ENCODE peak calls at places on chromosomes 13 and 19, in eight cellular contexts. One of them, this sample, is unnamed.

GRCh38 chr13:106390360-106390759 is 145.1 kb downstream of the EFNB2 start:
- DNase-seq in OCI-LY7: no peak
- DNase-seq in BJ: no peak
- DNase-seq in left ventricle myocardium inferior: no peak
- DNase-seq in tibial nerve: no peak
- DNase-seq in lower leg skin: no peak
- DNase-seq in fibroblast of lung: no peak
- DNase-seq in A549: no peak
- DNase-seq in this sample: no peak

GRCh38 chr13:97001641-97002040 is 7.4 kb upstream of the OXGR1 start:
- DNase-seq in OCI-LY7: peak
- DNase-seq in BJ: no peak
- DNase-seq in left ventricle myocardium inferior: no peak
- DNase-seq in tibial nerve: no peak
- DNase-seq in lower leg skin: no peak
- DNase-seq in fibroblast of lung: no peak
- DNase-seq in A549: no peak
- DNase-seq in this sample: no peak

GRCh38 chr19:12983561-12984142 is 11.6 kb upstream of the NFIX start:
- DNase-seq in OCI-LY7: peak
- DNase-seq in BJ: no peak
- DNase-seq in left ventricle myocardium inferior: peak
- DNase-seq in tibial nerve: peak
- DNase-seq in lower leg skin: no peak
- DNase-seq in fibroblast of lung: peak
- DNase-seq in A549: peak
- DNase-seq in this sample: peak

GRCh38 chr19:27962260-27962659 is 1250.7 kb downstream of the UQCRFS1 start:
- DNase-seq in OCI-LY7: no peak
- DNase-seq in BJ: no peak
- DNase-seq in left ventricle myocardium inferior: no peak
- DNase-seq in tibial nerve: no peak
- DNase-seq in lower leg skin: no peak
- DNase-seq in fibroblast of lung: no peak
- DNase-seq in A549: no peak
- DNase-seq in this sample: no peak

GRCh38 chr19:23440791-23441190 is 45.5 kb upstream of the ZNF91 start:
- DNase-seq in OCI-LY7: peak
- DNase-seq in BJ: no peak
- DNase-seq in left ventricle myocardium inferior: no peak
- DNase-seq in tibial nerve: no peak
- DNase-seq in lower leg skin: no peak
- DNase-seq in fibroblast of lung: no peak
- DNase-seq in A549: peak
- DNase-seq in this sample: no peak

GRCh38 chr19:7871530-7872305 is 2.5 kb downstream of the PRR36 start:
- DNase-seq in OCI-LY7: peak
- DNase-seq in BJ: peak
- DNase-seq in left ventricle myocardium inferior: peak
- DNase-seq in tibial nerve: peak
- DNase-seq in lower leg skin: peak
- DNase-seq in fibroblast of lung: peak
- DNase-seq in A549: peak
- DNase-seq in this sample: peak

GRCh38 chr13:73059460-73060250 is 850 bp downstream of the KLF5 start:
- DNase-seq in OCI-LY7: peak
- DNase-seq in BJ: no peak
- DNase-seq in left ventricle myocardium inferior: peak
- DNase-seq in tibial nerve: no peak
- DNase-seq in lower leg skin: no peak
- DNase-seq in fibroblast of lung: no peak
- DNase-seq in A549: no peak
- DNase-seq in this sample: no peak

GRCh38 chr13:27321619-27322385 is 51.2 kb downstream of the RASL11A start:
- DNase-seq in OCI-LY7: no peak
- DNase-seq in BJ: no peak
- DNase-seq in left ventricle myocardium inferior: no peak
- DNase-seq in tibial nerve: no peak
- DNase-seq in lower leg skin: no peak
- DNase-seq in fibroblast of lung: no peak
- DNase-seq in A549: no peak
- DNase-seq in this sample: no peak

GRCh38 chr13:47843005-47843404 is 158.1 kb downstream of the SUCLA2 start:
- DNase-seq in OCI-LY7: no peak
- DNase-seq in BJ: no peak
- DNase-seq in left ventricle myocardium inferior: no peak
- DNase-seq in tibial nerve: no peak
- DNase-seq in lower leg skin: no peak
- DNase-seq in fibroblast of lung: no peak
- DNase-seq in A549: no peak
- DNase-seq in this sample: no peak

GRCh38 chr19:28633223-28634030 is 579.5 kb downstream of the UQCRFS1 start:
- DNase-seq in OCI-LY7: peak
- DNase-seq in BJ: peak
- DNase-seq in left ventricle myocardium inferior: no peak
- DNase-seq in tibial nerve: no peak
- DNase-seq in lower leg skin: no peak
- DNase-seq in fibroblast of lung: peak
- DNase-seq in A549: no peak
- DNase-seq in this sample: peak

GRCh38 chr13:90447735-90448103 is 899.8 kb upstream of the MIR17HG start:
- DNase-seq in OCI-LY7: no peak
- DNase-seq in BJ: peak
- DNase-seq in left ventricle myocardium inferior: no peak
- DNase-seq in tibial nerve: no peak
- DNase-seq in lower leg skin: no peak
- DNase-seq in fibroblast of lung: peak
- DNase-seq in A549: no peak
- DNase-seq in this sample: no peak

GRCh38 chr13:40275155-40275554 is 391.3 kb downstream of the FOXO1 start:
- DNase-seq in OCI-LY7: no peak
- DNase-seq in BJ: no peak
- DNase-seq in left ventricle myocardium inferior: no peak
- DNase-seq in tibial nerve: no peak
- DNase-seq in lower leg skin: no peak
- DNase-seq in fibroblast of lung: no peak
- DNase-seq in A549: no peak
- DNase-seq in this sample: no peak

GRCh38 chr19:5738423-5738822 is 18.0 kb downstream of the CATSPERD start:
- DNase-seq in OCI-LY7: no peak
- DNase-seq in BJ: no peak
- DNase-seq in left ventricle myocardium inferior: no peak
- DNase-seq in tibial nerve: no peak
- DNase-seq in lower leg skin: no peak
- DNase-seq in fibroblast of lung: peak
- DNase-seq in A549: no peak
- DNase-seq in this sample: no peak

GRCh38 chr19:41328157-41328817 is 18.3 kb downstream of the CCDC97 start:
- DNase-seq in OCI-LY7: no peak
- DNase-seq in BJ: no peak
- DNase-seq in left ventricle myocardium inferior: no peak
- DNase-seq in tibial nerve: no peak
- DNase-seq in lower leg skin: no peak
- DNase-seq in fibroblast of lung: peak
- DNase-seq in A549: no peak
- DNase-seq in this sample: no peak

GRCh38 chr13:93230466-93230865 is 3.9 kb downstream of the GPC6 start:
- DNase-seq in OCI-LY7: no peak
- DNase-seq in BJ: no peak
- DNase-seq in left ventricle myocardium inferior: no peak
- DNase-seq in tibial nerve: no peak
- DNase-seq in lower leg skin: no peak
- DNase-seq in fibroblast of lung: peak
- DNase-seq in A549: no peak
- DNase-seq in this sample: no peak

GRCh38 chr13:94362411-94362909 is 117.0 kb downstream of the DCT start:
- DNase-seq in OCI-LY7: peak
- DNase-seq in BJ: peak
- DNase-seq in left ventricle myocardium inferior: no peak
- DNase-seq in tibial nerve: peak
- DNase-seq in lower leg skin: peak
- DNase-seq in fibroblast of lung: peak
- DNase-seq in A549: peak
- DNase-seq in this sample: peak

GRCh38 chr13:25171517-25172302 is at the start of gene AMER2:
- DNase-seq in OCI-LY7: no peak
- DNase-seq in BJ: no peak
- DNase-seq in left ventricle myocardium inferior: peak
- DNase-seq in tibial nerve: peak
- DNase-seq in lower leg skin: no peak
- DNase-seq in fibroblast of lung: peak
- DNase-seq in A549: no peak
- DNase-seq in this sample: peak

GRCh38 chr13:53112522-53112921 is 83.9 kb downstream of the OLFM4 start:
- DNase-seq in OCI-LY7: peak
- DNase-seq in BJ: no peak
- DNase-seq in left ventricle myocardium inferior: no peak
- DNase-seq in tibial nerve: no peak
- DNase-seq in lower leg skin: no peak
- DNase-seq in fibroblast of lung: no peak
- DNase-seq in A549: no peak
- DNase-seq in this sample: no peak

GRCh38 chr19:850221-850978 is 1.7 kb upstream of the ELANE start:
- DNase-seq in OCI-LY7: no peak
- DNase-seq in BJ: peak
- DNase-seq in left ventricle myocardium inferior: peak
- DNase-seq in tibial nerve: peak
- DNase-seq in lower leg skin: peak
- DNase-seq in fibroblast of lung: peak
- DNase-seq in A549: peak
- DNase-seq in this sample: no peak

DNA sequence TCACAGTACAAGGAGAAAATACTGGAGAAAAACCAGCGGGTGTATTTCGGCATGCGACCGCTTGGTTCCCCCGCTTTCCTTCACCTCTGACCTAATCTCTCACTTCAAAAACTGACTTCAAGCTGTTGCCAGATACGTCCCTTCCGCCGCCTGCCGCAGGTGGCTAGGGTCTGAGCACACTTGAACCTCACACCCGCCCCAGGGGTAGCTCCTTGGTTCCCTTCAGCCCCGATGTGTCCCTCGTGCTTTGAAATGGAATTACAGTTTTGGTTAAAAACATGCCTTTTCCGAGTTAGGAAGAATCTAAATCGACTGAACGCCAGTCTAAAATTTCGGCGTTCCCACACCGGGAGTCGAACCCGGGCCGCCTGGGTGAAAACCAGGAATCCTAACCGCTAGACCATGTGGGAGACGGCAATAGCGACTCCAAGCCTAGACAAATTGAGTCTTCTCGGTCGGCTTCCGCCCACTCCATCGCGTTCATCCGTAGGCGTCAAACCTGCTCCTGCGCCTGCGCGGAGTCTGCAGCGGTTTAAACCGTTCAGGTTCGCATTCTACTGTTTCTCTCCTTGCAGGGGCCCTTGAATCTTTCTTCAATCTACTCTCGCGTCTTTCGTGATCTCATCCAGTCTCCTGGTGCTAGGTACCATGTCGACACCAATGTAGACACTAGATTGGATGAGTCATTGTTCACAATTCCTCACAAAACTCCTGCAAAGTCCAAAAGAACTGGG is 71.5 kb downstream of the NUFIP1 start:
- DNase-seq in OCI-LY7: peak
- DNase-seq in BJ: peak
- DNase-seq in left ventricle myocardium inferior: peak
- DNase-seq in tibial nerve: peak
- DNase-seq in lower leg skin: peak
- DNase-seq in fibroblast of lung: peak
- DNase-seq in A549: peak
- DNase-seq in this sample: peak
- H3K4me3 ChIP-seq in OCI-LY7: peak
- H3K4me3 ChIP-seq in BJ: peak
- H3K4me3 ChIP-seq in left ventricle myocardium inferior: peak
- H3K4me3 ChIP-seq in tibial nerve: peak
- H3K4me3 ChIP-seq in lower leg skin: peak
- H3K4me3 ChIP-seq in fibroblast of lung: peak
- H3K4me3 ChIP-seq in A549: peak
- H3K4me3 ChIP-seq in this sample: peak

GRCh38 chr19:56108447-56109195 is 12.5 kb downstream of the ZNF787 start:
- DNase-seq in OCI-LY7: no peak
- DNase-seq in BJ: no peak
- DNase-seq in left ventricle myocardium inferior: peak
- DNase-seq in tibial nerve: no peak
- DNase-seq in lower leg skin: no peak
- DNase-seq in fibroblast of lung: peak
- DNase-seq in A549: no peak
- DNase-seq in this sample: no peak
- H3K4me3 ChIP-seq in OCI-LY7: no peak
- H3K4me3 ChIP-seq in BJ: no peak
- H3K4me3 ChIP-seq in left ventricle myocardium inferior: peak
- H3K4me3 ChIP-seq in tibial nerve: peak
- H3K4me3 ChIP-seq in lower leg skin: no peak
- H3K4me3 ChIP-seq in fibroblast of lung: no peak
- H3K4me3 ChIP-seq in A549: no peak
- H3K4me3 ChIP-seq in this sample: no peak

DNA sequence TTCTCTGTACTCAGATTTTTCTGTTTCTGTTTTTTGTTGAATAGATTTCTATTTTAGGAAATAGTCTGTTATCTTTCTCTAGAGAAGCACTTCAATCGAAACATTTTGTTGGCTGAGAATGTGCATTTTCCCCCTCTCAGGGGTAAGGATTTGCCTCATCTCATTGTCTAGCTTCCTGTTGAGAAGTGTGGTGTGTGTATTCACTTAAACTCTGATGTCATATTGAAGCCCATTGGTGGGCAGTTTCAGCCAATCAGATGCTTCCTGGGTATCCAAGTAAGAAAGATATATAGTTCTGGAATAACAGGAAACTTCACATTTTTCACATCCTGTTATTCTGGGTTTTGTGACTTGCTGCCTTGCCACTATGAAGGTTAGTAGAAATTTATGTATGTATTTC is 87.6 kb downstream of the ARHGEF7 start:
- DNase-seq in OCI-LY7: peak
- DNase-seq in BJ: no peak
- DNase-seq in left ventricle myocardium inferior: no peak
- DNase-seq in tibial nerve: no peak
- DNase-seq in lower leg skin: no peak
- DNase-seq in fibroblast of lung: peak
- DNase-seq in A549: peak
- DNase-seq in this sample: peak
- H3K4me3 ChIP-seq in OCI-LY7: peak
- H3K4me3 ChIP-seq in BJ: no peak
- H3K4me3 ChIP-seq in left ventricle myocardium inferior: peak
- H3K4me3 ChIP-seq in tibial nerve: no peak
- H3K4me3 ChIP-seq in lower leg skin: no peak
- H3K4me3 ChIP-seq in fibroblast of lung: peak
- H3K4me3 ChIP-seq in A549: no peak
- H3K4me3 ChIP-seq in this sample: no peak

DNA sequence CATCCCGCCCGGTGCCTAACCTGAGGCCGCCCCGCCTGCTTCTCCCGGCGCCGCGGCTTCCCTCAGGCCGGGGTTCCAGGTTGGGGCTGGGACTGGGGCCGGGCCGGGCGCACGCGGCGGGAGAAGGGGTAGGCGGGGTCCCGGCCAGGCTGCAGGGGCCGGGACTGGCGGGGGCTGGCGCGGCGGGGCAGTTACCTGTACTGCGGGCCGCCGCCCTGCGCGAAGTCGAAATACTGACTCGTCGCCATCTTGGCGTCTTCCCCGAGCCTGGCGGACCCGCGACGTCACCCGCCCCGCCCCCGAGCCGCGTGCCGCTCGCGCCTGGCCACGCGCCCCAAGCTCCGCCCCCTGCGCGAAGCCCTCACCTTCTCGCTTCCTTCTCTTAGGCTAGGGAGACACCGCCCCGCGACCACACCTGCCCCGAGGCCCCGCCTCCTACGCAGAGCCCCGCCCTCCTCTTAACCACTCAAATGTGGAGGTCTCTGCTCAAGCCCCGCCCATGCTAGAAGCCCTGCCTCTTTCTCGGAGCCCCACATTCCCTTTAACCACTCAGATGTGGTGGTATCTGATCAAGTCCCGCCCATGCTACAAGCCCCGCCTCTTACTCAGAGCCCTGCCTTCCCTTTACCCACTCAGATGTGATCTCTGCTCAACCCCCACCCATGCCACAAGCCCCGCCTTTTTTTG is at the start of gene ZFR2:
- DNase-seq in OCI-LY7: peak
- DNase-seq in BJ: no peak
- DNase-seq in left ventricle myocardium inferior: no peak
- DNase-seq in tibial nerve: no peak
- DNase-seq in lower leg skin: no peak
- DNase-seq in fibroblast of lung: no peak
- DNase-seq in A549: no peak
- DNase-seq in this sample: peak
- H3K4me3 ChIP-seq in OCI-LY7: no peak
- H3K4me3 ChIP-seq in BJ: no peak
- H3K4me3 ChIP-seq in left ventricle myocardium inferior: peak
- H3K4me3 ChIP-seq in tibial nerve: no peak
- H3K4me3 ChIP-seq in lower leg skin: no peak
- H3K4me3 ChIP-seq in fibroblast of lung: no peak
- H3K4me3 ChIP-seq in A549: peak
- H3K4me3 ChIP-seq in this sample: no peak

This sample was measured in Jurkat, Clone E6-1.